ENCODE peak calls at places on chromosomes 2 and 18, in eight cellular contexts. One of them, this sample, is unnamed.

GRCh38 chr2:165055081-165055879 is 100.0 kb upstream of the SLC38A11 start:
- DNase-seq in heart right ventricle: no peak
- DNase-seq in endothelial cell: no peak
- DNase-seq in colonic mucosa: no peak
- DNase-seq in esophagus squamous epithelium: no peak
- DNase-seq in AG09319: no peak
- DNase-seq in AG10803: no peak
- DNase-seq in cardiac muscle cell: peak; percentile 15
- DNase-seq in this sample: no peak

GRCh38 chr2:18345848-18346247 is 214.6 kb downstream of the RDH14 start:
- DNase-seq in heart right ventricle: peak; percentile 31
- DNase-seq in endothelial cell: no peak
- DNase-seq in colonic mucosa: no peak
- DNase-seq in esophagus squamous epithelium: no peak
- DNase-seq in AG09319: no peak
- DNase-seq in AG10803: peak; percentile 23
- DNase-seq in cardiac muscle cell: no peak
- DNase-seq in this sample: no peak

GRCh38 chr2:110770308-110770695 is 37.9 kb downstream of the ACOXL start:
- DNase-seq in heart right ventricle: no peak
- DNase-seq in endothelial cell: no peak
- DNase-seq in colonic mucosa: no peak
- DNase-seq in esophagus squamous epithelium: no peak
- DNase-seq in AG09319: no peak
- DNase-seq in AG10803: no peak
- DNase-seq in cardiac muscle cell: no peak
- DNase-seq in this sample: no peak

GRCh38 chr2:15893689-15894325 is 46.5 kb upstream of the MYCN start:
- DNase-seq in heart right ventricle: no peak
- DNase-seq in endothelial cell: no peak
- DNase-seq in colonic mucosa: no peak
- DNase-seq in esophagus squamous epithelium: no peak
- DNase-seq in AG09319: no peak
- DNase-seq in AG10803: no peak
- DNase-seq in cardiac muscle cell: no peak
- DNase-seq in this sample: no peak

GRCh38 chr18:7524786-7525185 is 42.3 kb upstream of the PTPRM start:
- DNase-seq in heart right ventricle: no peak
- DNase-seq in endothelial cell: no peak
- DNase-seq in colonic mucosa: no peak
- DNase-seq in esophagus squamous epithelium: no peak
- DNase-seq in AG09319: no peak
- DNase-seq in AG10803: no peak
- DNase-seq in cardiac muscle cell: peak; percentile 44
- DNase-seq in this sample: no peak

GRCh38 chr2:125543968-125544514 is 1111.9 kb upstream of the GYPC start:
- DNase-seq in heart right ventricle: no peak
- DNase-seq in endothelial cell: no peak
- DNase-seq in colonic mucosa: no peak
- DNase-seq in esophagus squamous epithelium: no peak
- DNase-seq in AG09319: no peak
- DNase-seq in AG10803: no peak
- DNase-seq in cardiac muscle cell: peak; percentile 0
- DNase-seq in this sample: no peak

GRCh38 chr2:170585067-170585466 is 130.1 kb upstream of the SP5 start:
- DNase-seq in heart right ventricle: no peak
- DNase-seq in endothelial cell: no peak
- DNase-seq in colonic mucosa: no peak
- DNase-seq in esophagus squamous epithelium: no peak
- DNase-seq in AG09319: no peak
- DNase-seq in AG10803: no peak
- DNase-seq in cardiac muscle cell: no peak
- DNase-seq in this sample: no peak

GRCh38 chr2:219297766-219298456 is 11.3 kb downstream of the PTPRN start:
- DNase-seq in heart right ventricle: no peak
- DNase-seq in endothelial cell: no peak
- DNase-seq in colonic mucosa: no peak
- DNase-seq in esophagus squamous epithelium: no peak
- DNase-seq in AG09319: no peak
- DNase-seq in AG10803: no peak
- DNase-seq in cardiac muscle cell: no peak
- DNase-seq in this sample: no peak

GRCh38 chr2:202115385-202116060 is 42.5 kb downstream of the KIAA2012 start:
- DNase-seq in heart right ventricle: no peak
- DNase-seq in endothelial cell: no peak
- DNase-seq in colonic mucosa: no peak
- DNase-seq in esophagus squamous epithelium: no peak
- DNase-seq in AG09319: peak; percentile 64
- DNase-seq in AG10803: peak; percentile 91
- DNase-seq in cardiac muscle cell: peak; percentile 65
- DNase-seq in this sample: no peak

GRCh38 chr2:128303911-128304310 is 14.8 kb downstream of the HS6ST1 start:
- DNase-seq in heart right ventricle: no peak
- DNase-seq in endothelial cell: no peak
- DNase-seq in colonic mucosa: no peak
- DNase-seq in esophagus squamous epithelium: no peak
- DNase-seq in AG09319: no peak
- DNase-seq in AG10803: no peak
- DNase-seq in cardiac muscle cell: no peak
- DNase-seq in this sample: no peak

GRCh38 chr18:55869965-55870585 is 282.1 kb upstream of the TCF4 start:
- DNase-seq in heart right ventricle: no peak
- DNase-seq in endothelial cell: no peak
- DNase-seq in colonic mucosa: no peak
- DNase-seq in esophagus squamous epithelium: no peak
- DNase-seq in AG09319: no peak
- DNase-seq in AG10803: peak; percentile 78
- DNase-seq in cardiac muscle cell: peak; percentile 45
- DNase-seq in this sample: no peak

GRCh38 chr2:27622921-27623384 is 5.9 kb downstream of the CCDC121 start:
- DNase-seq in heart right ventricle: no peak
- DNase-seq in endothelial cell: no peak
- DNase-seq in colonic mucosa: no peak
- DNase-seq in esophagus squamous epithelium: no peak
- DNase-seq in AG09319: peak; percentile 41
- DNase-seq in AG10803: peak; percentile 89
- DNase-seq in cardiac muscle cell: peak; percentile 53
- DNase-seq in this sample: no peak

GRCh38 chr18:49277395-49278036 is 182.9 kb downstream of the DYM start:
- DNase-seq in heart right ventricle: no peak
- DNase-seq in endothelial cell: no peak
- DNase-seq in colonic mucosa: no peak
- DNase-seq in esophagus squamous epithelium: no peak
- DNase-seq in AG09319: no peak
- DNase-seq in AG10803: peak; percentile 34
- DNase-seq in cardiac muscle cell: peak; percentile 11
- DNase-seq in this sample: no peak

GRCh38 chr2:85942346-85942957 is 53.7 kb upstream of the ST3GAL5 start:
- DNase-seq in heart right ventricle: no peak
- DNase-seq in endothelial cell: no peak
- DNase-seq in colonic mucosa: no peak
- DNase-seq in esophagus squamous epithelium: no peak
- DNase-seq in AG09319: no peak
- DNase-seq in AG10803: no peak
- DNase-seq in cardiac muscle cell: no peak
- DNase-seq in this sample: no peak

GRCh38 chr2:207163815-207164747 is 1.7 kb downstream of the KLF7 start:
- DNase-seq in heart right ventricle: peak; percentile 69
- DNase-seq in endothelial cell: peak; percentile 34
- DNase-seq in colonic mucosa: peak; percentile 53
- DNase-seq in esophagus squamous epithelium: peak; percentile 2
- DNase-seq in AG09319: no peak
- DNase-seq in AG10803: peak; percentile 60
- DNase-seq in cardiac muscle cell: peak; percentile 78
- DNase-seq in this sample: peak; percentile 13

GRCh38 chr2:8024506-8024905 is 657.4 kb upstream of the ID2 start:
- DNase-seq in heart right ventricle: no peak
- DNase-seq in endothelial cell: no peak
- DNase-seq in colonic mucosa: no peak
- DNase-seq in esophagus squamous epithelium: no peak
- DNase-seq in AG09319: no peak
- DNase-seq in AG10803: no peak
- DNase-seq in cardiac muscle cell: no peak
- DNase-seq in this sample: no peak

DNA sequence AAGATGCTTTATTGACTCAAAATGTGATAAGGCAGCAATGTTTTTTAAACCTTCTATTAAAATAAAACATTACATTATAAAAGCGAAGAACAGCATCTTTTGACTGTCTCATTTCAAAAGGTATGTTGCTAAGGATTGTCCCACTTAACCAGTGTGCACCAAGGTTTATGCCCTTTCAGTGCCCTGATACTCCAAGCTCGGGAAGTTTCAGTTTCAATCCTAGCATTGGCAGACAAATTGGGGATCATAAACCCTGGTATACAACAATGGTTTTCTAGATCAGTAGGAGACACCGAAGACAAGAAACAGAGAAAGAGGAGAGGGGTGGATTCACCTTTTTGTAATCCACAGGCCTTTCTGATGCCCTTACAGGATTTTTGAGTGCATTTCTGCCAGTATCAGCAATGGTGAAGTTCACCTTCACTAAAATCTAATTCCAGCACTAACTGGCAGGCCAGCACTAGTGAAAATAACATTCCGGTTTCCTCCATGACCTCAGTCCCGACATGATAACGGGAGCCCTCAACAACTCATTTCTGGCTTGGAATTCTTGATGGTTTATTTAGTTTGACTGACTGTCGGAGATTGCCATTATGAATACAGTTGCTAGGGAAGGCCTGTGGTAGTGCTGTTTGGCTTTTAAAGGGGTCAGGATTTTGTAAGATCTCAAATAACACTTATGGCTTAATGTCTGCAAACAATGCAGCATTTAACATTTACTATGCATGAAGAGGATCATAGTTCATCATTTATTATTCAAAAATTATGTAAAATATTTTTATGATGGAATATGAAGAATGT is 33.3 kb upstream of the FIGN start:
- DNase-seq in heart right ventricle: no peak
- DNase-seq in endothelial cell: no peak
- DNase-seq in colonic mucosa: no peak
- DNase-seq in esophagus squamous epithelium: no peak
- DNase-seq in AG09319: no peak
- DNase-seq in AG10803: no peak
- DNase-seq in cardiac muscle cell: no peak
- DNase-seq in this sample: no peak
- TF ChIP-seq CTCF in heart right ventricle: no peak
- TF ChIP-seq CTCF in endothelial cell: no peak
- TF ChIP-seq CTCF in colonic mucosa: no peak
- TF ChIP-seq CTCF in esophagus squamous epithelium: no peak
- TF ChIP-seq CTCF in AG09319: no peak
- TF ChIP-seq CTCF in AG10803: no peak
- TF ChIP-seq CTCF in cardiac muscle cell: no peak
- TF ChIP-seq CTCF in this sample: no peak

DNA sequence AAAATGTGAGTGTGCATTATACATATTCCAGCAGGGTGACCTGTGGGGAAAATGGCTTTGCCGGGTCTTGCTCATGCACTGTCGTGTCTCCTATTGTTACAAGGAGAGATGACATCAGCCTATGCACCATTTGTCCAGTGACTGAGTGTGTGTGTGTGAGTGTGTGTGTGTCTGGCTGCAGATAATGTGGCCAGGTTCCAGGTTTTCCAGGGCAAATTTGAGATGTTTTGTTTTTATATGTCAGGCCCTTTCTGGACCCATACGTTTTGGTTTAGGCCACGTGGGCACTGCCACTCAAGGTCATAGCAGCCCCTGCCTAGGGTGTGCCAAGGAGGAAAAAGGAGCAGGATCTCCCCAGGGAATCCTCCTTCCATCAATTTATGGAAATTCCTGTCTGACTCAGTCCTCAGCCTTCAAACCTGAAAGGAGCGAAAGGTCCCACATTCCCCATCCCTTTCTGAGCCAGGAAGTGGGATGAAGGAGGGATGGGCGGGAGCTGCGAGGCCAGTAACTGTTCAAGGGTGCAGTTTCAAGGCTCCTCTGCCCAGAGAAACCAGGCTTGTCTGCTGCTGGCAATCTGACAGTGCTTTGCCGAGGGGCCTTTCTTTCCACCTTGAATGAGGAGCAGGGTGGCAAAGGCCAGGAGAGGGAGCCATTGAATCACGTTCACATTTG is 93.0 kb upstream of the SMAD2 start:
- DNase-seq in heart right ventricle: peak; percentile 57
- DNase-seq in endothelial cell: peak; percentile 52
- DNase-seq in colonic mucosa: peak; percentile 62
- DNase-seq in esophagus squamous epithelium: no peak
- DNase-seq in AG09319: no peak
- DNase-seq in AG10803: peak; percentile 43
- DNase-seq in cardiac muscle cell: peak; percentile 74
- DNase-seq in this sample: peak; percentile 55
- TF ChIP-seq CTCF in heart right ventricle: peak; percentile 35
- TF ChIP-seq CTCF in endothelial cell: no peak
- TF ChIP-seq CTCF in colonic mucosa: peak; percentile 26
- TF ChIP-seq CTCF in esophagus squamous epithelium: peak; percentile 52
- TF ChIP-seq CTCF in AG09319: peak; percentile 55
- TF ChIP-seq CTCF in AG10803: peak; percentile 36
- TF ChIP-seq CTCF in cardiac muscle cell: peak; percentile 53
- TF ChIP-seq CTCF in this sample: no peak

GRCh38 chr2:112579280-112579679 is 5.1 kb upstream of the CHCHD5 start:
- DNase-seq in heart right ventricle: no peak
- DNase-seq in endothelial cell: no peak
- DNase-seq in colonic mucosa: no peak
- DNase-seq in esophagus squamous epithelium: no peak
- DNase-seq in AG09319: peak; percentile 49
- DNase-seq in AG10803: peak; percentile 91
- DNase-seq in cardiac muscle cell: peak; percentile 86
- DNase-seq in this sample: no peak
- TF ChIP-seq CTCF in heart right ventricle: no peak
- TF ChIP-seq CTCF in endothelial cell: no peak
- TF ChIP-seq CTCF in colonic mucosa: no peak
- TF ChIP-seq CTCF in esophagus squamous epithelium: no peak
- TF ChIP-seq CTCF in AG09319: no peak
- TF ChIP-seq CTCF in AG10803: peak; percentile 31
- TF ChIP-seq CTCF in cardiac muscle cell: no peak
- TF ChIP-seq CTCF in this sample: no peak

GRCh38 chr2:126975671-126976655 is 77.3 kb downstream of the TEX51 start:
- DNase-seq in heart right ventricle: no peak
- DNase-seq in endothelial cell: no peak
- DNase-seq in colonic mucosa: no peak
- DNase-seq in esophagus squamous epithelium: no peak
- DNase-seq in AG09319: no peak
- DNase-seq in AG10803: no peak
- DNase-seq in cardiac muscle cell: peak; percentile 50
- DNase-seq in this sample: no peak

GRCh38 chr2:126978333-126978732 is 79.6 kb downstream of the TEX51 start:
- DNase-seq in heart right ventricle: no peak
- DNase-seq in endothelial cell: no peak
- DNase-seq in colonic mucosa: no peak
- DNase-seq in esophagus squamous epithelium: no peak
- DNase-seq in AG09319: no peak
- DNase-seq in AG10803: no peak
- DNase-seq in cardiac muscle cell: no peak
- DNase-seq in this sample: no peak

GRCh38 chr2:126979604-126980003 is 80.9 kb downstream of the TEX51 start:
- DNase-seq in heart right ventricle: no peak
- DNase-seq in endothelial cell: no peak
- DNase-seq in colonic mucosa: no peak
- DNase-seq in esophagus squamous epithelium: no peak
- DNase-seq in AG09319: no peak
- DNase-seq in AG10803: no peak
- DNase-seq in cardiac muscle cell: peak; percentile 11
- DNase-seq in this sample: no peak

GRCh38 chr2:126979039-126979438 is 80.3 kb downstream of the TEX51 start:
- DNase-seq in heart right ventricle: no peak
- DNase-seq in endothelial cell: no peak
- DNase-seq in colonic mucosa: no peak
- DNase-seq in esophagus squamous epithelium: no peak
- DNase-seq in AG09319: no peak
- DNase-seq in AG10803: no peak
- DNase-seq in cardiac muscle cell: no peak
- DNase-seq in this sample: no peak

GRCh38 chr2:126976721-126977328 is 78.1 kb downstream of the TEX51 start:
- DNase-seq in heart right ventricle: no peak
- DNase-seq in endothelial cell: no peak
- DNase-seq in colonic mucosa: no peak
- DNase-seq in esophagus squamous epithelium: no peak
- DNase-seq in AG09319: no peak
- DNase-seq in AG10803: no peak
- DNase-seq in cardiac muscle cell: no peak
- DNase-seq in this sample: no peak
- TF ChIP-seq CTCF in heart right ventricle: no peak
- TF ChIP-seq CTCF in endothelial cell: no peak
- TF ChIP-seq CTCF in colonic mucosa: no peak
- TF ChIP-seq CTCF in esophagus squamous epithelium: no peak
- TF ChIP-seq CTCF in AG09319: no peak
- TF ChIP-seq CTCF in AG10803: no peak
- TF ChIP-seq CTCF in cardiac muscle cell: no peak
- TF ChIP-seq CTCF in this sample: no peak

This sample was measured in GM20000.